ENCODE peak calls at places on chromosomes 5 and 9, in four cellular contexts. Y is heart right ventricle, G is sigmoid colon, N is coronary artery. L is an unnamed sample.

GRCh38 chr9:110767559-110768063 is 99.0 kb downstream of the MUSK start:
- DNase-seq in Y (peak), G (peak), N (no peak), L (no peak)

GRCh38 chr9:35605336-35606137 is 475 bp downstream of the TESK1 start:
- DNase-seq in Y (peak), G (peak), N (peak), L (peak)

GRCh38 chr9:12817702-12818101 is 42.9 kb downstream of the LURAP1L start:
- DNase-seq in Y (peak), G (peak), N (no peak), L (peak)

GRCh38 chr9:68416891-68417570 is 60.6 kb downstream of the PGM5 start:
- DNase-seq in Y (no peak), G (no peak), N (no peak), L (no peak)

GRCh38 chr5:63456279-63456678 is 506.0 kb downstream of the HTR1A start:
- DNase-seq in Y (no peak), G (no peak), N (no peak), L (no peak)

GRCh38 chr5:125798311-125798710 is 624.9 kb upstream of the GRAMD2B start:
- DNase-seq in Y (no peak), G (no peak), N (no peak), L (peak)

GRCh38 chr9:21559402-21560280 is 77.5 kb upstream of the IFNE start:
- DNase-seq in Y (peak), G (peak), N (no peak), L (peak)

GRCh38 chr5:109692011-109692410 is 2.3 kb downstream of the MAN2A1 start:
- DNase-seq in Y (no peak), G (no peak), N (no peak), L (peak)

GRCh38 chr5:175617447-175617846 is 40.4 kb upstream of the HRH2 start:
- DNase-seq in Y (no peak), G (no peak), N (no peak), L (no peak)
- TF ChIP-seq CTCF in Y (peak), G (no peak), N (no peak), L (no peak)

GRCh38 chr5:140321796-140322195 is 18.9 kb upstream of the PFDN1 start:
- DNase-seq in Y (peak), G (peak), N (no peak), L (no peak)
- H3K27ac ChIP-seq in Y (no peak), G (peak), N (no peak), L (peak)

DNA sequence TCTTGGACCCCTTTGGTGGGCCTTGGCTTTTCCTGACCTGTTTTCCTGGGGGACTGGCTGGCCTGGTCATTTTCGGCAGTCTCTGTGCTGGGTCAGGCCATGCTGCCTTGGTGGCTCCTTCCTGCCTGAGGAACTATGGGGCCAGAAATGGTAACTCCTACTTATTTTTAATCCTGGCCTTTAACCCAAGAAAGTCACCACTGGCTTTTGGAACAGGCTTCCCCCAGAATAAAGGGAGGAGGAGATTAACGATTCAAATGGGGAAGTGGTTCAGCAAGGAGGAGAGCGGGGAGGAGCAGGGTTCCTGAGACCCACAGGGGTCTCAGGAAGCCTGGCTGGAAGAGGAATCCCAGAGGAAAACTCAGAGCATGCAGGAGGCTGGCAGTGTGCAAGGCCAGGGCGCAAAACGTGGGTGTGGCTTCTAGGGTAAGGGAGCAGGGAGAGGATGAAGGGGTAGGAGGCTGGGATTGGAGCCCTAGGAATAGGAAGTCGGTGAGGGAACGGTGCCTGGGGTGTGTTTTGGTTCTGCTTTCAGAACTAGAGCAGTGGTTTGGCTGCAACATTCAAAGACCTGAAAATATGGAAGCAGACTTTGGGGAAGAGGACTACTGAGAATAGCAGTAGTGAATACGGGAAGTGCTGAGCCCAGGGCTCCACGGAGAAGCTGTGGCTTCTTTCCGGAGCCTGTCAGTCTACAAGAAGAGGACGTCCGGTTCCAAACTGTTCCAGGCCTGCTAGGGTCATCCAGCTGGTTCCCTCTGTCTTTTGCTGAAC is 271.1 kb upstream of the KLF4 start:
- DNase-seq in Y (peak), G (peak), N (no peak), L (no peak)
- TF ChIP-seq CTCF in Y (no peak), G (no peak), N (no peak), L (no peak)

GRCh38 chr5:142703153-142703552 is 17.3 kb upstream of the FGF1 start:
- DNase-seq in Y (no peak), G (no peak), N (no peak), L (no peak)
- H3K27ac ChIP-seq in Y (no peak), G (no peak), N (no peak), L (no peak)

GRCh38 chr9:122336189-122336588 is 34.6 kb upstream of the PTGS1 start:
- DNase-seq in Y (no peak), G (no peak), N (no peak), L (no peak)

GRCh38 chr9:122336836-122337560 is 33.8 kb upstream of the PTGS1 start:
- DNase-seq in Y (no peak), G (no peak), N (no peak), L (no peak)

GRCh38 chr9:122338989-122339388 is 31.8 kb upstream of the PTGS1 start:
- DNase-seq in Y (no peak), G (no peak), N (no peak), L (no peak)

GRCh38 chr9:122338536-122338935 is 32.3 kb upstream of the PTGS1 start:
- DNase-seq in Y (no peak), G (no peak), N (no peak), L (no peak)

GRCh38 chr9:122337561-122337939 is 33.3 kb upstream of the PTGS1 start:
- DNase-seq in Y (no peak), G (no peak), N (no peak), L (no peak)
- TF ChIP-seq CTCF in Y (no peak), G (no peak), N (no peak), L (no peak)

DNA sequence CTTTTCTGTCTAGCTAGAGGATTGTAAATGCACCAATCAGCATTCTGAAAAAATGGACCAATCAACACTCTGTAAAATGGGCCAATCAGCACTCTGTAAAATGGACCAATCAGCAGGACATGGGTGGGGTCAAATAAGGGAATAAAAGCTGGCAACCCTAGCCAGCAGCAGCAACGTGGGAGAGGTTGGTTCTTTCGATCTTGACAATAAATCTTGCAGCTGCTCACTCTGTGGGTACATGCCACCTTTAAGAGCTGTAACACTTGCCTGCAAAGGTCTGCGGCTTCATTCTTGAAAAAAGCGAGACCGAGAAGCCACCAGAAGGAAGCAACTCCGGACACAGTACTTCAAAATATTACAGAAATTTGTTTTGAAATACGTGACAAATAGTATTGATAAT is 424.6 kb upstream of the CDH9 start:
- DNase-seq in Y (no peak), G (no peak), N (no peak), L (no peak)
- H3K27ac ChIP-seq in Y (no peak), G (no peak), N (no peak), L (no peak)

DNA sequence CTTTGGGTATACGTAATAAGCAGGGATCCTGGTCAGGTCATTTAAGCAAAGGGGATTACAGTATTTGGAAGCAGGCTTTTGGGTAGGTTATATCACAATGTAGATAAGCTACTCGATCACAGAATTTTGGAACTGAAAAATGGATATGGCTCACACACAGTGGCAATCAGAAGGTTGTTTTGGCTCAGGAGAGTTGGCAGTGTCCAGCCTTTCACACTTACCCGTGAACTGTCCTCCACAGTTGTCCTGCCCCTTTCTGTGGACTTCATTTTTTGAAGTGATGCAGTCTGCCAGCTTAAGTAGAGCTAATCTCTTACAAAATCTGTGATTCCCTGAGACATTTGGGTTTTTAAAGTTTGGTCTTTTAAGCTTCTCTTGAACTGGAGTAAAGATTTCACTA is 30.7 kb downstream of the ICE1 start:
- DNase-seq in Y (no peak), G (no peak), N (no peak), L (no peak)
- TF ChIP-seq CTCF in Y (no peak), G (no peak), N (no peak), L (no peak)

L was measured in RWPE1.